ENCODE peak calls at places on chromosomes 4 and X, in four cellular contexts. R, B, G and C are unnamed samples.

GRCh38 chr4:61336488-61336887 is 136.4 kb downstream of the ADGRL3 start:
- DNase-seq in R (no peak), B (no peak), G (no peak), C (no peak)

GRCh38 chrX:104712515-104712914 is 146.5 kb downstream of the IL1RAPL2 start:
- DNase-seq in R (no peak), B (no peak), G (no peak), C (no peak)

GRCh38 chrX:101417981-101418841 is 10.2 kb downstream of the HNRNPH2 start:
- DNase-seq in R (peak), B (peak), G (no peak), C (peak)

GRCh38 chrX:146602246-146602645 is 207.3 kb upstream of the CXorf51B start:
- DNase-seq in R (no peak), B (no peak), G (no peak), C (no peak)

GRCh38 chrX:98506907-98507306 is 1623.2 kb downstream of the RPA4 start:
- DNase-seq in R (no peak), B (no peak), G (no peak), C (no peak)

GRCh38 chrX:107135076-107135964 is 16.7 kb upstream of the RBM41 start:
- DNase-seq in R (no peak), B (no peak), G (no peak), C (peak)

GRCh38 chrX:47482512-47483309 is at the start of gene ZNF41:
- DNase-seq in R (peak), B (peak), G (peak), C (peak)

GRCh38 chrX:49177873-49178480 is 6.3 kb downstream of the PLP2 start:
- DNase-seq in R (no peak), B (no peak), G (no peak), C (no peak)

GRCh38 chrX:134183665-134184064 is 53.3 kb upstream of the CCDC160 start:
- DNase-seq in R (no peak), B (no peak), G (no peak), C (no peak)

GRCh38 chrX:23980063-23980462 is 46.9 kb downstream of the KLHL15 start:
- DNase-seq in R (no peak), B (no peak), G (no peak), C (no peak)

GRCh38 chr4:8105303-8106100 is 53.1 kb downstream of the ABLIM2 start:
- DNase-seq in R (no peak), B (no peak), G (no peak), C (no peak)

GRCh38 chr4:25928956-25929336 is 14.9 kb downstream of the SMIM20 start:
- DNase-seq in R (no peak), B (no peak), G (no peak), C (no peak)

GRCh38 chr4:8089862-8090261 is 68.8 kb downstream of the ABLIM2 start:
- DNase-seq in R (no peak), B (no peak), G (no peak), C (no peak)

GRCh38 chr4:7755529-7755928 is 184.1 kb downstream of the AFAP1 start:
- DNase-seq in R (no peak), B (no peak), G (no peak), C (no peak)

GRCh38 chr4:9867746-9868425 is 86.5 kb downstream of the DRD5 start:
- DNase-seq in R (no peak), B (no peak), G (no peak), C (no peak)
- H3K4me3 ChIP-seq in R (no peak), B (no peak), G (no peak), C (no peak)

GRCh38 chr4:168153596-168154440 is 61.5 kb downstream of the ANXA10 start:
- DNase-seq in R (no peak), B (peak), G (peak), C (peak)
- H3K4me3 ChIP-seq in R (peak), B (peak), G (peak), C (no peak)

GRCh38 chrX:71111141-71111843 is at the start of gene IL2RG:
- DNase-seq in R (no peak), B (peak), G (no peak), C (peak)
- H3K4me3 ChIP-seq in R (no peak), B (peak), G (no peak), C (peak)

GRCh38 chr4:78936989-78937388 is 2.2 kb downstream of the PAQR3 start:
- DNase-seq in R (no peak), B (no peak), G (no peak), C (no peak)
- H3K4me3 ChIP-seq in R (peak), B (no peak), G (no peak), C (no peak)

GRCh38 chr4:73929285-73929684 is 52.5 kb downstream of the PF4 start:
- DNase-seq in R (no peak), B (no peak), G (no peak), C (no peak)
- H3K4me3 ChIP-seq in R (no peak), B (no peak), G (no peak), C (no peak)

GRCh38 chr4:185399466-185399865 is 2.8 kb downstream of the ANKRD37 start:
- DNase-seq in R (no peak), B (no peak), G (no peak), C (no peak)
- H3K4me3 ChIP-seq in R (no peak), B (peak), G (no peak), C (no peak)

DNA sequence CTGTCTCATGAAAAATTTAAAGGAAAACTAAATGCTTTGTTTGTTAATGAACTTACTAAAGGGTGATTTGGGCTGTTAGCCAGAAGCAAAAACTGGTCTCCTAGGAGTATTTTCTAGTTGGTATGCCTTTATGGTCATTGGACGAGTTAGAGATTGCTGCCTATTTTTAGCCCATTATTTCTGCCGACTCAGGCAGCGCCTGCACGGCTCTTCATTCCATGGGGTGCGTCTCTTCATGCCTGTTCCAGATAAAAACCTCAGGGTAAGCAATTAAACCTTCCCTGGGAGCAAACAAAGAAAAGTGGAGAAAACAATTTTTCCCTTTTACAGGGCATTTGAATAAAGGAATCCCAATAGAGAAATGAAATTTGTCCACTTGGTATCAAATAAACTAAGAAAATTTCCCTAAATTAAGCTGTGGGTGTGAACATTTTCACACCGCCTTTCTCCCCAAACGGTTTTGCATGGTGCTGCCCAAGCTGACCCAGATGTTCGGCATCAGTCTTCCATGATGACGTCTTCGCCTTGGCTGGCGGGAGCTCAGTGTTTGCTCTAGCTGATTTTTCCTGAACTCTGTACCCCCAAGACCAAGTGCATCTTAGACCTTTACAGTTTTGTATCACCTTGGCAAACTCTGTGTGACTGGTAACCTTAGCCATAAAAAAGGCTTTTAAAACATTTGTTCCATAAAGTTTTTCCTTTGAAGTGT is 61.7 kb upstream of the ADGRG2 start:
- DNase-seq in R (no peak), B (no peak), G (no peak), C (peak)
- H3K4me3 ChIP-seq in R (no peak), B (no peak), G (no peak), C (no peak)

GRCh38 chrX:77977518-77977917 is 8.1 kb upstream of the PGAM4 start:
- DNase-seq in R (no peak), B (no peak), G (no peak), C (no peak)

GRCh38 chrX:77979870-77980269 is 10.4 kb upstream of the PGAM4 start:
- DNase-seq in R (no peak), B (no peak), G (no peak), C (peak)
- H3K4me3 ChIP-seq in R (no peak), B (no peak), G (no peak), C (no peak)

DNA sequence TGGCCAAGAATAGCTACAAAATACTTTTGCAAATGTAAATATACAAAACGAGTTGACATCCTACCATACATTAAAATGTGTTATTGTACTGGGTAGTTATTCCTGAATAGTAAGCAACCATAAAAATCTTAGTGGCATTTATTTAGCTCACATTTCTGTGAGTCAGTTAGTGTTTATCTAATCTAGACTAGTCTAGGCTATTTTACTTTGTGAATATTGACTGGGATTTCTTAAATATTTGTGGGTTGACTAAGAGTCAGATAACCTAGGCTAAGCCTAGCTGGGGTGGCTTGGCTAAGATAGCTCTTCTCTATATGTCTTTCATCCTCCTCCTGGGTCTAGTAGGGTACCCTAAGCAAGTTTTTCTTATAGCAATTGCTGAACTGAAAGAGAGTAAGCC is 543.8 kb upstream of the DIAPH2 start:
- DNase-seq in R (no peak), B (no peak), G (no peak), C (no peak)
- H3K4me3 ChIP-seq in R (no peak), B (no peak), G (no peak), C (no peak)

DNA sequence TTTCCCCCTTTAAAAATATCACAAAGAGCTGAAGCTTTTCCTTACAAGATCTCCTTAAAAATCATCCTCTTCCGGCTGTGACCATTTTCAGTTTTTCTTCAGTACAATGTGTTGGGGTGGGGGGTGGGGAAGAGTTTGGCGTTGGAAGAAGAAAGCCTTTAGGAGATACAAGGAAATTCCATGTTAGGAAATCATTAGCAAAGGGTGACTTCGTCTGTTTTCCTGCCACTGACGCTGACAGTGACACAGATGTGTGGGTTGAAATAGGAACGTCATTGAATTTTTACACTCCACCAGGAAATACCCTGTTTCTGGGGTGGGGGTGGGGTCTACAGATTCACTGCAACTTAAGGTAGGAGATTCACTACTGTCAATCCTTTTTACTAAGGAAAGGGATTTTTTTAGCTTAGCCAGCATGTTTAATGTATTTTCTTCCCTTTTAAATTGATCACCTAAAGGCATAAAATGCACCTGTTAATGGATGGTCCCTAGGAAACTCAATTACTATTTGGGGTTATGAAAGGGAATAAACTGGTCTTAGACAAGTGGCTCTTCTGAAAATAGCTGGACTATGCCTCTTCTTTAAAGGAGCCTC is 3.9 kb downstream of the MAMLD1 start:
- DNase-seq in R (no peak), B (no peak), G (no peak), C (no peak)
- H3K4me3 ChIP-seq in R (peak), B (peak), G (peak), C (no peak)